ENCODE peak calls at places on chromosomes 4 and X, in nine cellular contexts. Y is fibroblast of the aortic adventitia; U is naive thymus-derived CD8-positive, alpha-beta T cell; Z is ovary; F is activated CD4-positive, CD25-positive, alpha-beta regulatory T cell; A is T-cell; G is activated CD4-positive, alpha-beta memory T cell treated with anti-CD3 and anti-CD28 coated beads, Interleukin-2, amount 10 ng/mL, durations not matched to agents 7 days and 5 days; L is activated CD8-positive, alpha-beta T cell treated with anti-CD3 and anti-CD28 coated beads for 36 hours; S is nephron progenitor cell. Q is an unnamed sample.
A peak's percentile ranks its signal among the peaks of the same experiment; 100 is the strongest.

GRCh38 chr4:108080752-108081151 is 88.0 kb downstream of the LEF1 start:
- DNase-seq in Y (no peak), U (peak; percentile 87), Z (no peak), F (peak; percentile 25), A (peak; percentile 75), G (peak; percentile 27), L (peak; percentile 68), S (no peak), Q (no peak)

GRCh38 chrX:107563851-107564250 is 64.5 kb upstream of the PRPS1 start:
- DNase-seq in Y (no peak), U (no peak), Z (no peak), F (no peak), A (no peak), G (no peak), L (no peak), S (no peak), Q (no peak)

GRCh38 chr4:9943761-9944160 is 77.5 kb downstream of the SLC2A9 start:
- DNase-seq in Y (no peak), U (no peak), Z (no peak), F (no peak), A (no peak), G (no peak), L (no peak), S (no peak), Q (no peak)

GRCh38 chrX:10233173-10233572 is 76.4 kb downstream of the CLCN4 start:
- DNase-seq in Y (no peak), U (no peak), Z (no peak), F (no peak), A (no peak), G (no peak), L (no peak), S (no peak), Q (no peak)

GRCh38 chr4:165433529-165433928 is 54.7 kb downstream of the CPE start:
- DNase-seq in Y (no peak), U (no peak), Z (no peak), F (no peak), A (no peak), G (no peak), L (no peak), S (no peak), Q (no peak)

GRCh38 chrX:50691820-50692219 is 122.2 kb downstream of the SHROOM4 start:
- DNase-seq in Y (peak; percentile 53), U (no peak), Z (no peak), F (no peak), A (peak; percentile 10), G (no peak), L (peak; percentile 4), S (peak; percentile 8), Q (peak; percentile 28)

GRCh38 chr4:165294907-165295306 is 32.6 kb upstream of the MSMO1 start:
- DNase-seq in Y (no peak), U (peak; percentile 62), Z (no peak), F (no peak), A (peak; percentile 47), G (no peak), L (peak; percentile 24), S (peak; percentile 30), Q (no peak)

GRCh38 chr4:39825741-39826231 is 127.8 kb downstream of the UBE2K start:
- DNase-seq in Y (peak; percentile 72), U (no peak), Z (no peak), F (no peak), A (no peak), G (no peak), L (no peak), S (no peak), Q (peak; percentile 36)

GRCh38 chr4:11495291-11495690 is 66.6 kb upstream of the HS3ST1 start:
- DNase-seq in Y (no peak), U (no peak), Z (no peak), F (no peak), A (no peak), G (no peak), L (no peak), S (no peak), Q (no peak)

GRCh38 chrX:136823175-136823574 is 42.4 kb upstream of the ARHGEF6 start:
- DNase-seq in Y (peak; percentile 18), U (no peak), Z (no peak), F (no peak), A (no peak), G (no peak), L (no peak), S (no peak), Q (no peak)

GRCh38 chrX:107551546-107551945 is 76.8 kb upstream of the PRPS1 start:
- DNase-seq in Y (no peak), U (no peak), Z (no peak), F (no peak), A (no peak), G (no peak), L (no peak), S (no peak), Q (no peak)

GRCh38 chr4:1192493-1193205 is 20.3 kb upstream of the SPON2 start:
- DNase-seq in Y (no peak), U (peak; percentile 55), Z (peak; percentile 20), F (no peak), A (no peak), G (peak; percentile 11), L (no peak), S (no peak), Q (no peak)

GRCh38 chr4:15550491-15550890 is 80.8 kb downstream of the CC2D2A start:
- DNase-seq in Y (no peak), U (no peak), Z (no peak), F (no peak), A (no peak), G (no peak), L (no peak), S (no peak), Q (no peak)

GRCh38 chr4:141686146-141686775 is 49.9 kb downstream of the IL15 start:
- DNase-seq in Y (peak; percentile 65), U (no peak), Z (no peak), F (no peak), A (no peak), G (no peak), L (no peak), S (no peak), Q (no peak)

GRCh38 chr4:139922625-139923024 is 231.4 kb downstream of the MAML3 start:
- DNase-seq in Y (peak; percentile 57), U (no peak), Z (no peak), F (no peak), A (no peak), G (no peak), L (no peak), S (no peak), Q (no peak)

GRCh38 chr4:147837435-147837834 is 105.5 kb downstream of the ARHGAP10 start:
- DNase-seq in Y (no peak), U (no peak), Z (no peak), F (no peak), A (no peak), G (no peak), L (no peak), S (no peak), Q (no peak)

GRCh38 chr4:78121338-78121904 is 64.3 kb downstream of the FRAS1 start:
- DNase-seq in Y (no peak), U (no peak), Z (no peak), F (no peak), A (no peak), G (no peak), L (no peak), S (no peak), Q (no peak)

GRCh38 chr4:121784975-121785374 is 16.1 kb upstream of the EXOSC9 start:
- DNase-seq in Y (peak; percentile 97), U (no peak), Z (no peak), F (no peak), A (no peak), G (no peak), L (no peak), S (no peak), Q (peak; percentile 69)

GRCh38 chr4:121392426-121393086 is 11.7 kb upstream of the QRFPR start:
- DNase-seq in Y (no peak), U (no peak), Z (no peak), F (no peak), A (no peak), G (no peak), L (no peak), S (no peak), Q (no peak)

GRCh38 chrX:14528629-14529287 is 578 bp upstream of the GLRA2 start:
- DNase-seq in Y (peak; percentile 19), U (peak; percentile 50), Z (peak; percentile 35), F (no peak), A (peak; percentile 12), G (peak; percentile 42), L (peak; percentile 72), S (peak; percentile 80), Q (peak; percentile 18)

GRCh38 chr4:173517781-173518371 is 12.2 kb downstream of the HAND2 start:
- DNase-seq in Y (peak; percentile 73), U (no peak), Z (no peak), F (no peak), A (no peak), G (no peak), L (no peak), S (peak; percentile 39), Q (no peak)

GRCh38 chr4:6716018-6716911 is at the start of gene BLOC1S4:
- DNase-seq in Y (peak; percentile 92), U (peak; percentile 95), Z (peak; percentile 86), F (peak; percentile 82), A (peak; percentile 88), G (peak; percentile 91), L (peak; percentile 91), S (peak; percentile 86), Q (peak; percentile 80)

Q was measured in fibroblast of the conjunctiva.